ENCODE peak calls at places on chromosomes 13 and 19, in six cellular contexts. T, U, S, L, V and C are unnamed samples.

GRCh38 chr19:38478273-38478971 is 44.9 kb downstream of the RYR1 start:
- DNase-seq in T (no peak), L (no peak), V (no peak), S (no peak), U (peak; percentile 4), C (peak; percentile 30)

GRCh38 chr13:97043302-97043701 is 49.0 kb upstream of the OXGR1 start:
- DNase-seq in L (no peak), S (no peak), T (peak; percentile 58), U (no peak), V (peak; percentile 90), C (no peak)

GRCh38 chr13:113962386-113962785 is 11.5 kb downstream of the C13orf46 start:
- DNase-seq in S (no peak), V (no peak), U (no peak), T (no peak), L (no peak), C (no peak)

GRCh38 chr19:33064778-33065550 is at the start of gene RHPN2:
- DNase-seq in L (peak; percentile 80), T (no peak), S (peak; percentile 39), U (peak; percentile 85), V (peak; percentile 87), C (peak; percentile 77)

GRCh38 chr13:25114220-25114619 is 18.3 kb downstream of the PABPC3 start:
- DNase-seq in T (peak; percentile 41), S (peak; percentile 77), U (peak; percentile 79), V (peak; percentile 83), L (peak; percentile 79), C (peak; percentile 80)

GRCh38 chr19:17847538-17848366 is at the start of gene JAK3:
- DNase-seq in T (no peak), U (peak; percentile 83), S (no peak), L (peak; percentile 86), V (peak; percentile 80), C (peak; percentile 96)

GRCh38 chr13:75705395-75705794 is 69.3 kb downstream of the LMO7 start:
- DNase-seq in S (peak; percentile 70), L (no peak), T (peak; percentile 93), V (peak; percentile 72), U (no peak), C (no peak)

GRCh38 chr19:3277649-3278048 is 53.2 kb downstream of the CELF5 start:
- DNase-seq in S (no peak), U (no peak), V (no peak), L (no peak), T (no peak), C (no peak)

GRCh38 chr13:42656136-42656535 is 82.2 kb downstream of the TNFSF11 start:
- DNase-seq in U (peak; percentile 8), L (no peak), T (no peak), S (no peak), V (peak; percentile 28), C (no peak)

GRCh38 chr19:18119243-18120105 is 21.9 kb downstream of the MAST3 start:
- DNase-seq in U (no peak), S (no peak), V (no peak), L (no peak), T (no peak), C (peak; percentile 75)

GRCh38 chr13:33312150-33312908 is 26.8 kb upstream of the STARD13 start:
- DNase-seq in T (no peak), S (peak; percentile 7), V (peak; percentile 69), L (no peak), U (no peak), C (no peak)
- TF ChIP-seq CTCF in T (no peak), S (peak; percentile 53), V (peak; percentile 24), L (no peak), U (peak; percentile 21), C (no peak)

GRCh38 chr19:14435320-14436050 is 2.4 kb downstream of the PKN1 start:
- DNase-seq in S (no peak), V (no peak), L (no peak), T (no peak), U (no peak), C (no peak)

GRCh38 chr19:14432817-14433453 is at the start of gene PKN1:
- DNase-seq in V (peak; percentile 81), S (no peak), T (no peak), L (peak; percentile 80), U (peak; percentile 82), C (peak; percentile 64)

GRCh38 chr19:14434157-14434501 is 1.0 kb downstream of the PKN1 start:
- DNase-seq in V (peak; percentile 31), S (no peak), T (no peak), L (no peak), U (no peak), C (peak; percentile 44)

GRCh38 chr19:14434543-14435319 is 1.6 kb downstream of the PKN1 start:
- DNase-seq in U (no peak), L (peak; percentile 25), T (peak; percentile 61), S (peak; percentile 54), V (peak; percentile 89), C (peak; percentile 86)

GRCh38 chr19:14433454-14434156 is 499 bp downstream of the PKN1 start:
- DNase-seq in S (no peak), L (no peak), U (no peak), T (no peak), V (peak; percentile 36), C (peak; percentile 66)
- TF ChIP-seq CTCF in S (no peak), L (no peak), U (no peak), T (no peak), V (no peak), C (no peak)

GRCh38 chr13:71977028-71977427 is 110.0 kb upstream of the DACH1 start:
- DNase-seq in V (no peak), T (no peak), S (no peak), U (no peak), L (no peak), C (no peak)

GRCh38 chr13:71979616-71980015 is 112.6 kb upstream of the DACH1 start:
- DNase-seq in T (no peak), L (peak; percentile 3), U (peak; percentile 30), V (peak; percentile 1), S (no peak), C (no peak)
- TF ChIP-seq CTCF in T (no peak), L (peak; percentile 40), U (no peak), V (no peak), S (no peak), C (no peak)

GRCh38 chr19:19316082-19316481 is 4.2 kb downstream of the SUGP1 start:
- DNase-seq in S (no peak), V (peak; percentile 12), T (no peak), L (no peak), U (no peak), C (no peak)

GRCh38 chr19:19320362-19321142 is at the start of the genes MAU2 and SUGP1:
- DNase-seq in S (peak; percentile 89), L (peak; percentile 90), U (peak; percentile 93), V (peak; percentile 96), T (peak; percentile 80), C (peak; percentile 95)

GRCh38 chr19:19324059-19324755 is 3.6 kb downstream of the MAU2 start:
- DNase-seq in U (no peak), S (no peak), V (no peak), L (no peak), T (no peak), C (no peak)

GRCh38 chr19:19319725-19320361 is 466 bp downstream of the SUGP1 start:
- DNase-seq in U (no peak), L (no peak), T (no peak), S (no peak), V (no peak), C (peak; percentile 12)

DNA sequence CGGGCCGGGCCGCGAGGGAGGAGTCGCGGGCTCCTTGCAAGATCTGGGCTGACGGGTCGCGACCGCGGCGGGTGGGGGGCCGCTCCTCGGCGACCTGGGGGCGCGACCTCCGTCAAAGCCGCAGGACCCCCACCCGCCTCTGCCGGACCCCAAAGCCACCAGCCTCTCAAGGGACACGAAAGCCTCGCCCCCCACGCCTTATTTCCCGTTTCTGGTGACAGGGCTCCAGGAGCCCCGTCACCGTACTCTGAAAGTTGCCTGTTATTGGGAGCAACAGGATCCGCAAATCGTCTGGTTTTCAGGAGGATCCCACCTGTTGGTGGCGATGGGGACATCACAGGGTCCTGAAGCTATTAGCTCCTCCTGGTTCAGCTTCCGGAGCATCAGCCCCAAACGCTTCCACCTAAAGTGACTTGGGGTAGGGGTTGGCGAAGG is 531 bp downstream of the MAU2 start:
- DNase-seq in T (no peak), V (peak; percentile 37), S (no peak), L (peak; percentile 51), U (peak; percentile 44), C (peak; percentile 31)
- TF ChIP-seq CTCF in T (no peak), V (no peak), S (peak; percentile 4), L (no peak), U (no peak), C (peak; percentile 24)

GRCh38 chr13:46796515-46797467 is at the start of gene ESD:
- DNase-seq in S (peak; percentile 87), T (peak; percentile 79), L (peak; percentile 93), U (peak; percentile 90), V (peak; percentile 96), C (peak; percentile 98)
- TF ChIP-seq CTCF in S (peak; percentile 35), T (no peak), L (no peak), U (no peak), V (no peak), C (no peak)

GRCh38 chr13:31162151-31163008 is 676 bp upstream of the HSPH1 start:
- DNase-seq in L (peak; percentile 89), T (peak; percentile 98), U (peak; percentile 95), S (peak; percentile 99), V (peak; percentile 99), C (peak; percentile 98)

GRCh38 chr13:31160857-31161582 is 684 bp downstream of the HSPH1 start:
- DNase-seq in U (peak; percentile 86), L (peak; percentile 68), S (peak; percentile 74), T (peak; percentile 74), V (peak; percentile 79), C (peak; percentile 82)

GRCh38 chr13:31166591-31166990 is 4.9 kb upstream of the HSPH1 start:
- DNase-seq in V (no peak), S (no peak), L (no peak), U (no peak), T (no peak), C (no peak)

GRCh38 chr13:31159306-31159705 is 2.4 kb downstream of the HSPH1 start:
- DNase-seq in U (no peak), L (no peak), T (no peak), S (no peak), V (no peak), C (peak; percentile 13)

GRCh38 chr13:31161583-31162150 is at the start of gene HSPH1:
- DNase-seq in S (peak; percentile 99), V (peak; percentile 99), U (peak; percentile 98), T (peak; percentile 95), L (peak; percentile 97), C (peak; percentile 99)
- TF ChIP-seq CTCF in S (peak; percentile 56), V (peak; percentile 10), U (peak; percentile 28), T (no peak), L (no peak), C (no peak)